ENCODE peak calls at places on chromosomes 12 and 14, in six cellular contexts. E is frontal cortex; H is psoas muscle; D is activated T-helper 9 cell treated with anti-CD3 and anti-CD28 coated beads, Interleukin-2, amount 50 U/mL, for 16 hours; G is lower leg skin; S is H1. B is an unnamed sample.
A peak's percentile ranks its signal among the peaks of the same experiment; 100 is the strongest.

GRCh38 chr12:131671871-131672270 is 39.0 kb upstream of the SFSWAP start:
- DNase-seq in E (no peak), H (no peak), D (no peak), G (no peak), S (no peak), B (no peak)

GRCh38 chr14:102774391-102775153 is 2.7 kb upstream of the TRAF3 start:
- DNase-seq in E (peak; percentile 77), H (no peak), D (peak; percentile 31), G (peak; percentile 43), S (peak; percentile 60), B (no peak)

GRCh38 chr14:52119030-52119429 is 50.2 kb upstream of the NID2 start:
- DNase-seq in E (peak; percentile 18), H (no peak), D (no peak), G (no peak), S (no peak), B (no peak)

GRCh38 chr12:130421896-130422295 is 84.2 kb downstream of the PIWIL1 start:
- DNase-seq in E (no peak), H (no peak), D (no peak), G (no peak), S (peak; percentile 22), B (no peak)

GRCh38 chr12:51009038-51009437 is 17.1 kb downstream of the SLC11A2 start:
- DNase-seq in E (peak; percentile 48), H (peak; percentile 85), D (no peak), G (peak; percentile 76), S (no peak), B (no peak)

GRCh38 chr14:71266994-71267636 is 359.9 kb downstream of the PCNX1 start:
- DNase-seq in E (no peak), H (no peak), D (no peak), G (no peak), S (no peak), B (no peak)

GRCh38 chr14:63972323-63972932 is 119.6 kb downstream of the SYNE2 start:
- DNase-seq in E (no peak), H (no peak), D (no peak), G (no peak), S (no peak), B (no peak)

GRCh38 chr12:91023326-91024004 is 18.7 kb upstream of the EPYC start:
- DNase-seq in E (no peak), H (no peak), D (no peak), G (no peak), S (no peak), B (no peak)

GRCh38 chr12:57456145-57456700 is 1.1 kb downstream of the INHBE start:
- DNase-seq in E (no peak), H (no peak), D (no peak), G (no peak), S (peak; percentile 80), B (no peak)

GRCh38 chr14:52917732-52918131 is 33.1 kb downstream of the FERMT2 start:
- DNase-seq in E (no peak), H (no peak), D (no peak), G (no peak), S (no peak), B (no peak)

GRCh38 chr12:11826607-11827006 is 177.1 kb downstream of the ETV6 start:
- DNase-seq in E (no peak), H (no peak), D (no peak), G (no peak), S (no peak), B (no peak)

GRCh38 chr12:75705749-75706719 is 194.6 kb upstream of the KRR1 start:
- DNase-seq in E (no peak), H (no peak), D (no peak), G (no peak), S (no peak), B (no peak)

GRCh38 chr12:32780111-32780510 is 24.4 kb upstream of the YARS2 start:
- DNase-seq in E (no peak), H (no peak), D (no peak), G (no peak), S (no peak), B (no peak)

B was measured in omental fat pad.